ENCODE peak calls at places on chromosomes 16 and 17, in seven cellular contexts. One of them, this sample, is unnamed.

GRCh38 chr16:27084296-27085065 is 17.8 kb downstream of the C16orf82 start:
- DNase-seq in heart right ventricle: no peak
- DNase-seq in A549: no peak
- DNase-seq in foreskin fibroblast: no peak
- DNase-seq in mucosa of descending colon: no peak
- DNase-seq in chondrocyte: no peak
- DNase-seq in AG04450: no peak
- DNase-seq in this sample: no peak

GRCh38 chr17:3885271-3885670 is 7.6 kb downstream of the CAMKK1 start:
- DNase-seq in mucosa of descending colon: no peak
- DNase-seq in foreskin fibroblast: no peak
- DNase-seq in heart right ventricle: no peak
- DNase-seq in AG04450: no peak
- DNase-seq in chondrocyte: no peak
- DNase-seq in A549: no peak
- DNase-seq in this sample: no peak

GRCh38 chr16:79261461-79261860 is 339.1 kb downstream of the MAF start:
- DNase-seq in chondrocyte: no peak
- DNase-seq in AG04450: no peak
- DNase-seq in heart right ventricle: peak
- DNase-seq in foreskin fibroblast: no peak
- DNase-seq in A549: no peak
- DNase-seq in mucosa of descending colon: peak
- DNase-seq in this sample: peak

GRCh38 chr16:70018254-70018653 is 67.1 kb downstream of the CLEC18A start:
- DNase-seq in mucosa of descending colon: no peak
- DNase-seq in chondrocyte: no peak
- DNase-seq in AG04450: no peak
- DNase-seq in A549: peak
- DNase-seq in heart right ventricle: no peak
- DNase-seq in foreskin fibroblast: peak
- DNase-seq in this sample: no peak

GRCh38 chr16:73131153-73131862 is 83.4 kb upstream of the ZFHX3 start:
- DNase-seq in A549: no peak
- DNase-seq in chondrocyte: no peak
- DNase-seq in foreskin fibroblast: no peak
- DNase-seq in AG04450: no peak
- DNase-seq in mucosa of descending colon: no peak
- DNase-seq in heart right ventricle: no peak
- DNase-seq in this sample: no peak

GRCh38 chr16:23597003-23597756 is 1.1 kb upstream of the NDUFAB1 start:
- DNase-seq in AG04450: no peak
- DNase-seq in foreskin fibroblast: peak
- DNase-seq in chondrocyte: no peak
- DNase-seq in heart right ventricle: no peak
- DNase-seq in mucosa of descending colon: peak
- DNase-seq in A549: peak
- DNase-seq in this sample: peak

GRCh38 chr16:57244767-57245471 is at the start of gene ARL2BP:
- DNase-seq in A549: peak
- DNase-seq in foreskin fibroblast: peak
- DNase-seq in chondrocyte: peak
- DNase-seq in mucosa of descending colon: peak
- DNase-seq in AG04450: peak
- DNase-seq in heart right ventricle: peak
- DNase-seq in this sample: peak

GRCh38 chr16:72590179-72590937 is 418.4 kb upstream of the PMFBP1 start:
- DNase-seq in heart right ventricle: no peak
- DNase-seq in A549: no peak
- DNase-seq in AG04450: no peak
- DNase-seq in chondrocyte: no peak
- DNase-seq in mucosa of descending colon: no peak
- DNase-seq in foreskin fibroblast: peak
- DNase-seq in this sample: no peak

GRCh38 chr17:34318474-34318873 is 761 bp upstream of the CCL8 start:
- DNase-seq in A549: peak
- DNase-seq in chondrocyte: no peak
- DNase-seq in mucosa of descending colon: peak
- DNase-seq in heart right ventricle: peak
- DNase-seq in foreskin fibroblast: no peak
- DNase-seq in AG04450: no peak
- DNase-seq in this sample: no peak

GRCh38 chr17:77445908-77446535 is 305.3 kb downstream of the SEC14L1 start:
- DNase-seq in AG04450: no peak
- DNase-seq in chondrocyte: no peak
- DNase-seq in heart right ventricle: no peak
- DNase-seq in foreskin fibroblast: peak
- DNase-seq in A549: no peak
- DNase-seq in mucosa of descending colon: peak
- DNase-seq in this sample: no peak

GRCh38 chr16:87579691-87580090 is 22.6 kb upstream of the JPH3 start:
- DNase-seq in AG04450: no peak
- DNase-seq in heart right ventricle: no peak
- DNase-seq in chondrocyte: no peak
- DNase-seq in mucosa of descending colon: no peak
- DNase-seq in foreskin fibroblast: no peak
- DNase-seq in A549: no peak
- DNase-seq in this sample: no peak

GRCh38 chr17:27544350-27545131 is 86.4 kb upstream of the LGALS9 start:
- DNase-seq in AG04450: no peak
- DNase-seq in foreskin fibroblast: no peak
- DNase-seq in mucosa of descending colon: no peak
- DNase-seq in A549: no peak
- DNase-seq in heart right ventricle: no peak
- DNase-seq in chondrocyte: peak
- DNase-seq in this sample: no peak

GRCh38 chr17:57125406-57125805 is 40.4 kb downstream of the AKAP1 start:
- DNase-seq in AG04450: no peak
- DNase-seq in A549: no peak
- DNase-seq in foreskin fibroblast: no peak
- DNase-seq in heart right ventricle: no peak
- DNase-seq in chondrocyte: no peak
- DNase-seq in mucosa of descending colon: no peak
- DNase-seq in this sample: no peak

GRCh38 chr17:21452377-21453143 is 76.4 kb downstream of the KCNJ12 start:
- DNase-seq in mucosa of descending colon: peak
- DNase-seq in AG04450: peak
- DNase-seq in foreskin fibroblast: peak
- DNase-seq in chondrocyte: no peak
- DNase-seq in heart right ventricle: peak
- DNase-seq in A549: no peak
- DNase-seq in this sample: peak

GRCh38 chr17:68456529-68457167 is 648 bp downstream of the WIPI1 start:
- DNase-seq in chondrocyte: no peak
- DNase-seq in heart right ventricle: peak
- DNase-seq in A549: peak
- DNase-seq in AG04450: peak
- DNase-seq in mucosa of descending colon: peak
- DNase-seq in foreskin fibroblast: peak
- DNase-seq in this sample: peak

GRCh38 chr17:36464765-36465088 is 21.8 kb upstream of the ZNHIT3 start:
- DNase-seq in chondrocyte: no peak
- DNase-seq in foreskin fibroblast: no peak
- DNase-seq in A549: no peak
- DNase-seq in heart right ventricle: no peak
- DNase-seq in AG04450: no peak
- DNase-seq in mucosa of descending colon: no peak
- DNase-seq in this sample: no peak

GRCh38 chr16:47611848-47612493 is 150.8 kb downstream of the PHKB start:
- DNase-seq in mucosa of descending colon: no peak
- DNase-seq in AG04450: no peak
- DNase-seq in heart right ventricle: no peak
- DNase-seq in foreskin fibroblast: no peak
- DNase-seq in A549: no peak
- DNase-seq in chondrocyte: no peak
- DNase-seq in this sample: no peak

GRCh38 chr16:58503863-58504688 is 4.1 kb downstream of the NDRG4 start:
- DNase-seq in foreskin fibroblast: no peak
- DNase-seq in mucosa of descending colon: no peak
- DNase-seq in A549: no peak
- DNase-seq in chondrocyte: peak
- DNase-seq in heart right ventricle: no peak
- DNase-seq in AG04450: no peak
- DNase-seq in this sample: no peak

GRCh38 chr16:68972720-68973119 is 129.4 kb downstream of the TANGO6 start:
- DNase-seq in foreskin fibroblast: peak
- DNase-seq in mucosa of descending colon: peak
- DNase-seq in A549: peak
- DNase-seq in chondrocyte: no peak
- DNase-seq in heart right ventricle: no peak
- DNase-seq in AG04450: peak
- DNase-seq in this sample: peak

GRCh38 chr17:44587339-44587738 is 30.1 kb downstream of the FZD2 start:
- DNase-seq in mucosa of descending colon: no peak
- DNase-seq in A549: peak
- DNase-seq in foreskin fibroblast: peak
- DNase-seq in chondrocyte: no peak
- DNase-seq in AG04450: peak
- DNase-seq in heart right ventricle: peak
- DNase-seq in this sample: no peak

GRCh38 chr16:29821663-29822115 is 1.4 kb downstream of the MVP start:
- DNase-seq in mucosa of descending colon: peak
- DNase-seq in foreskin fibroblast: peak
- DNase-seq in chondrocyte: no peak
- DNase-seq in heart right ventricle: no peak
- DNase-seq in A549: peak
- DNase-seq in AG04450: no peak
- DNase-seq in this sample: no peak

GRCh38 chr17:60749708-60750107 is 72.1 kb downstream of the BCAS3 start:
- DNase-seq in A549: no peak
- DNase-seq in foreskin fibroblast: no peak
- DNase-seq in heart right ventricle: no peak
- DNase-seq in chondrocyte: no peak
- DNase-seq in mucosa of descending colon: no peak
- DNase-seq in AG04450: no peak
- DNase-seq in this sample: no peak

GRCh38 chr17:36661047-36661666 is 59.8 kb downstream of the MRM1 start:
- DNase-seq in heart right ventricle: no peak
- DNase-seq in A549: no peak
- DNase-seq in mucosa of descending colon: no peak
- DNase-seq in foreskin fibroblast: no peak
- DNase-seq in chondrocyte: no peak
- DNase-seq in AG04450: no peak
- DNase-seq in this sample: no peak

GRCh38 chr17:17751996-17752821 is 71.0 kb downstream of the RAI1 start:
- DNase-seq in AG04450: peak
- DNase-seq in heart right ventricle: peak
- DNase-seq in chondrocyte: peak
- DNase-seq in A549: peak
- DNase-seq in foreskin fibroblast: peak
- DNase-seq in mucosa of descending colon: peak
- DNase-seq in this sample: peak
- TF ChIP-seq CTCF in AG04450: peak
- TF ChIP-seq CTCF in heart right ventricle: peak
- TF ChIP-seq CTCF in chondrocyte: peak
- TF ChIP-seq CTCF in A549: peak
- TF ChIP-seq CTCF in foreskin fibroblast: peak
- TF ChIP-seq CTCF in mucosa of descending colon: no peak
- TF ChIP-seq CTCF in this sample: peak

DNA sequence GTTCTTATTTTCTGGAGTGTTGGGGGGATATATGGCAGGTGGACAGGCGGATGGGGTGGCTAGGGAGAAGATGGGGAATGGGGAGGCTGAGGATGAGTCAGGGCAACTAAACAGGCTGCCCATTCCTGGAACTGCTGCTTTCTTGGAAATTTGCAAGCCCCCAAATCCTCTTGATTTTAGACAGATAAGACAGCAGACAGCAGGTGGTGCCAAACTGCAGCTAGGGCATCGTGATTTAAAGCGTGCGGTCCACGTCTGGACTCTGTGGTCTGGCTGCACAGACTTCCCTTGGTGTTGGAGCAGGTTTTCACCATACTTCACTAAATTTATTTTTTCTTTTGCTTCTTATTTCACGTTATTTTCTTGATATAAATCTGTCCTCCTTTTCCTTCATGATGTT is 10.9 kb upstream of the KRT24 start:
- DNase-seq in A549: no peak
- DNase-seq in AG04450: no peak
- DNase-seq in heart right ventricle: no peak
- DNase-seq in mucosa of descending colon: no peak
- DNase-seq in foreskin fibroblast: no peak
- DNase-seq in chondrocyte: no peak
- DNase-seq in this sample: no peak
- TF ChIP-seq CTCF in A549: no peak
- TF ChIP-seq CTCF in AG04450: peak
- TF ChIP-seq CTCF in heart right ventricle: no peak
- TF ChIP-seq CTCF in mucosa of descending colon: no peak
- TF ChIP-seq CTCF in foreskin fibroblast: no peak
- TF ChIP-seq CTCF in chondrocyte: peak
- TF ChIP-seq CTCF in this sample: no peak

DNA sequence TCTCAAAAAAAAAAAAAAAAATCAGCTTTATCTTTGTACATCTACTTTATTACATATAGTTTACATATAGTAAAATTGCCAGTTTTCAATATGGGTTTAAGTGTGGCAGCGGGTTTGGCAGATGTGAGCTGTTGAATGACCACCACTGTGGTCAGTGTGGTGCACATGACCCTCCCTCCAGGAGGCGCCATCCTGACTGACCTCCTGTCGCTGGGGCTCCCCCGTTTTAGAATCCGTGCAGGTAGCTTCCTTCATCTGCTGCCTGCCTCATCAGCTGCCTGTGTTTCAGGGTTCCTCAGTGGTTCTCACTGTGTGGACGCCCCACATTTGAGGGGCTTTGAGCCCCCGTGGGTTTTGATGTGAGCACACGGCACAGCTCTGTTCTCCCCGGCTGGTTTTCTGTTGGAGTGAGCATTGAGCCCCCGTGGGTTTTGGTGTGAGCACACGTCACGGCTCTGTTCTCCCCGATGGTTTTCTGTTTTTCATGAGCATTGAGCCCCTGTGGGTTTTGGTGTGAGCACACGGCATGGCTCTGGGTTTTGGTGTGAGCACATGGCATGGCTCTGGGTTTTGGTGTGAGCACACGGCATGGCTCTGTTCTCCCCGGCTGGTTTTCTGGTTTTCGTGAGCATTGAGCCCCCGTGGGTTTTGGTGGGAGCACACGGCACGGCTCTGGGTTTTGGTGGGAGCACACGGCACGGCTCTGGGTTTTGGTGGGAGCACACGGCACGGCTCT is 57.9 kb upstream of the ZNF750 start:
- DNase-seq in mucosa of descending colon: no peak
- DNase-seq in AG04450: no peak
- DNase-seq in heart right ventricle: no peak
- DNase-seq in A549: no peak
- DNase-seq in foreskin fibroblast: no peak
- DNase-seq in chondrocyte: peak
- DNase-seq in this sample: no peak
- TF ChIP-seq CTCF in mucosa of descending colon: no peak
- TF ChIP-seq CTCF in AG04450: no peak
- TF ChIP-seq CTCF in heart right ventricle: no peak
- TF ChIP-seq CTCF in A549: peak
- TF ChIP-seq CTCF in foreskin fibroblast: no peak
- TF ChIP-seq CTCF in chondrocyte: no peak
- TF ChIP-seq CTCF in this sample: no peak

DNA sequence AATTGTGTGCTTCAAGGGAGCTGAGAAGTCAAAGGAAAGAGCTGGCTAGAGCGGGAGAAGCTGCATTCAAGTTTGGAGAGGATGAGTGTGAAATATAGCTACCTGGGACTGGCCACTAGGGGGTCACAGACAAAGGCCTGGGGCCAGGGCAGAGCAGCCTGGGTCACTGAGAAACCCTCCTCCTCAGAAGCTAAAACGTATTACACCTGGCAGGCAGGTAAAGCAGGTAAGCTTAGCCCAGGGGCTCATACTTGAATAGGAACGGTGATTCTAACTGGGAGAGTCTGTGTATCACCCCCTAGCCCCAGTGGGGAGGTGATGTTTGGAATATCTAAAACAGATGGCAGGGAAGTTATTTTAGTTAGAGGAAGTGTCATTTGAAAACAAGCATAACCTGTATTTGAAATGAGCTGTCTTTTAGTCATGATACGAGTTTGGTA is 6.8 kb downstream of the KRT37 start:
- DNase-seq in chondrocyte: no peak
- DNase-seq in AG04450: no peak
- DNase-seq in mucosa of descending colon: no peak
- DNase-seq in foreskin fibroblast: peak
- DNase-seq in heart right ventricle: no peak
- DNase-seq in A549: peak
- DNase-seq in this sample: no peak
- TF ChIP-seq CTCF in chondrocyte: peak
- TF ChIP-seq CTCF in AG04450: peak
- TF ChIP-seq CTCF in mucosa of descending colon: no peak
- TF ChIP-seq CTCF in foreskin fibroblast: peak
- TF ChIP-seq CTCF in heart right ventricle: peak
- TF ChIP-seq CTCF in A549: peak
- TF ChIP-seq CTCF in this sample: peak

This sample was measured in nephron progenitor cell.